ENCODE peak calls at places on chromosomes 1 and 21, in eight cellular contexts. C, K, M, X, P, E, T and Q are unnamed samples. For H3K27me3, the result is how much of the 10 kb centered on the place peaks cover.

GRCh38 chr1:239432255-239432654 is 45.9 kb downstream of the CHRM3 start:
- DNase-seq in M (no peak), X (no peak), P (no peak), C (no peak), E (no peak), T (no peak), K (no peak), Q (no peak)

GRCh38 chr1:100443739-100444571 is 91.6 kb downstream of the CDC14A start:
- DNase-seq in E (no peak), K (no peak), P (no peak), M (no peak), T (no peak), X (no peak), C (no peak), Q (peak)

GRCh38 chr1:85328713-85329376 is 52.4 kb upstream of the BCL10 start:
- DNase-seq in X (peak), E (no peak), M (peak), T (peak), P (no peak), C (no peak), K (peak), Q (peak)

GRCh38 chr1:222466150-222466865 is 81.6 kb downstream of the HHIPL2 start:
- DNase-seq in T (no peak), C (no peak), X (no peak), P (no peak), M (no peak), K (no peak), E (no peak), Q (no peak)

GRCh38 chr1:24506706-24507422 is 4.2 kb downstream of the RCAN3 start:
- DNase-seq in K (no peak), M (no peak), T (peak), E (no peak), P (peak), X (no peak), C (no peak), Q (no peak)

GRCh38 chr1:91557039-91557690 is 56.5 kb downstream of the CDC7 start:
- DNase-seq in P (no peak), E (no peak), X (no peak), M (no peak), T (no peak), C (no peak), K (no peak), Q (no peak)

GRCh38 chr1:175951627-175952026 is 208.2 kb upstream of the TNR start:
- DNase-seq in X (no peak), E (no peak), T (no peak), C (no peak), K (no peak), M (no peak), P (no peak), Q (no peak)

GRCh38 chr1:157369808-157370521 is 182.3 kb downstream of the FCRL5 start:
- DNase-seq in K (peak), T (peak), P (peak), C (peak), M (no peak), X (peak), E (no peak), Q (peak)

GRCh38 chr1:9121891-9122409 is 7.0 kb downstream of the GPR157 start:
- DNase-seq in K (no peak), M (no peak), X (no peak), P (no peak), T (no peak), C (no peak), E (no peak), Q (no peak)

GRCh38 chr1:191695865-191696264 is 462.4 kb upstream of the RGS18 start:
- DNase-seq in E (no peak), T (no peak), X (no peak), P (no peak), C (no peak), M (no peak), K (no peak), Q (no peak)

GRCh38 chr1:59976194-59977074 is 49.9 kb upstream of the CYP2J2 start:
- DNase-seq in T (peak), K (no peak), C (peak), M (peak), X (peak), E (peak), P (peak), Q (no peak)

GRCh38 chr1:187872555-187872954 is 1043.8 kb downstream of the PLA2G4A start:
- DNase-seq in M (no peak), E (no peak), C (no peak), X (no peak), T (no peak), P (no peak), K (no peak), Q (no peak)

GRCh38 chr1:55021965-55022546 is 17.3 kb upstream of the PCSK9 start:
- DNase-seq in K (peak), P (peak), T (peak), X (peak), E (peak), M (peak), C (peak), Q (peak)

GRCh38 chr1:174968750-174969244 is 30.9 kb upstream of the CACYBP start:
- DNase-seq in T (no peak), K (no peak), E (no peak), X (no peak), P (no peak), M (no peak), C (no peak), Q (no peak)

GRCh38 chr1:74199504-74199903 is 1.5 kb downstream of the FPGT start:
- DNase-seq in P (no peak), X (no peak), T (no peak), C (no peak), K (no peak), M (no peak), E (no peak), Q (no peak)

GRCh38 chr21:25513810-25514209 is 93.5 kb downstream of the MRPL39 start:
- DNase-seq in M (no peak), K (no peak), C (no peak), E (no peak), X (no peak), P (no peak), T (no peak), Q (no peak)

GRCh38 chr1:51877434-51878306 is 857 bp downstream of the NRDC start:
- DNase-seq in M (peak), X (no peak), T (no peak), C (no peak), E (no peak), P (no peak), K (no peak), Q (no peak)

GRCh38 chr1:114015075-114015474 is 35.8 kb downstream of the OLFML3 start:
- DNase-seq in P (no peak), E (no peak), X (peak), T (no peak), M (no peak), C (no peak), K (no peak), Q (no peak)

GRCh38 chr1:62389531-62389930 is 47.3 kb upstream of the USP1 start:
- DNase-seq in K (no peak), T (no peak), X (no peak), M (no peak), C (no peak), P (no peak), E (no peak), Q (no peak)

GRCh38 chr1:237838904-237839534 is 51.7 kb downstream of the ZP4 start:
- DNase-seq in X (no peak), E (no peak), P (no peak), C (no peak), M (no peak), K (no peak), T (no peak), Q (no peak)

GRCh38 chr21:15617968-15618367 is 111.8 kb upstream of the USP25 start:
- DNase-seq in P (peak), E (no peak), C (no peak), K (no peak), T (no peak), X (no peak), M (no peak), Q (no peak)

GRCh38 chr1:227958617-227959324 is 11.0 kb upstream of the WNT9A start:
- DNase-seq in C (no peak), P (peak), E (peak), X (no peak), K (no peak), T (peak), M (no peak), Q (no peak)

GRCh38 chr21:39660191-39660590 is 47.5 kb downstream of the B3GALT5 start:
- DNase-seq in X (no peak), K (no peak), T (peak), E (no peak), M (peak), C (peak), P (no peak), Q (peak)

GRCh38 chr1:2236695-2237677 is 8.9 kb downstream of the SKI start:
- DNase-seq in P (no peak), T (no peak), C (no peak), K (no peak), M (no peak), E (no peak), X (no peak), Q (no peak)

GRCh38 chr1:177448652-177449351 is 278.0 kb downstream of the BRINP2 start:
- DNase-seq in C (peak), K (no peak), M (no peak), P (no peak), E (no peak), T (no peak), X (no peak), Q (no peak)

GRCh38 chr1:235648407-235648907 is 1.1 kb downstream of the GNG4 start:
- DNase-seq in E (no peak), X (no peak), C (no peak), K (no peak), M (no peak), P (peak), T (peak), Q (no peak)

GRCh38 chr1:181987334-181987870 is 74.1 kb downstream of the ZNF648 start:
- DNase-seq in K (no peak), T (no peak), M (no peak), X (no peak), C (no peak), E (no peak), P (no peak), Q (no peak)

GRCh38 chr1:30857964-30858363 is 50.6 kb downstream of the SDC3 start:
- DNase-seq in M (no peak), X (no peak), T (no peak), C (no peak), P (no peak), E (no peak), K (no peak), Q (no peak)

GRCh38 chr1:43801203-43801602 is 93.9 kb downstream of the ST3GAL3 start:
- DNase-seq in M (no peak), X (no peak), K (no peak), E (no peak), P (no peak), C (no peak), T (no peak), Q (no peak)

GRCh38 chr1:227546598-227547313 is 16.6 kb upstream of the ZNF678 start:
- DNase-seq in K (no peak), P (no peak), C (no peak), E (no peak), X (no peak), M (no peak), T (no peak), Q (no peak)

GRCh38 chr1:7085521-7085920 is 300.3 kb downstream of the CAMTA1 start:
- DNase-seq in X (no peak), C (no peak), M (no peak), K (no peak), E (no peak), T (no peak), P (no peak), Q (no peak)

GRCh38 chr1:154386643-154387352 is 18.3 kb upstream of the IL6R start:
- DNase-seq in E (no peak), P (no peak), M (no peak), X (no peak), T (no peak), K (no peak), C (no peak), Q (no peak)

DNA sequence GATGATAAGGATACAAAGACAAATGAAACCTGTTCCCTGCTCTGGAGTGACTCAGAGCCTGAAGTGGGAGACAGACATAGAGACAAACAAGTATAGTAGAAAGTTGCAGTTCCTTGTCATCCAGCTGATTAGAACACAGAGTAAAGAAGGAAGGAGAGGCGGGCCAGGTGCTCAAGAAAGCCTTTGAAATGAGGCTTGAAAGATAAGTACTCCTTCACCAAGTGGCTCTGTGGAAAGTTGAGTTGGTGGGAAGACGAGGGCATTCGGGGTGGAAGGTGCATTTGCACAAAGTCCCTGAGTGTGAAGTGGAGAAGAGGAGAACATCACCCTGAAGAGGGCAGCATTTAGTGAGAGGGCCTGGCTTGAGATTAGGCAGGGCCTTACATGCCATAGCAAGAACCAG is 17.0 kb downstream of the MARK1 start:
- DNase-seq in X (no peak), P (peak), M (no peak), C (no peak), E (no peak), K (no peak), T (peak), Q (no peak)
- TF ChIP-seq CTCF in X (peak), P (peak), M (no peak), C (no peak), E (no peak), K (peak), T (peak), Q (peak)

GRCh38 chr1:209742409-209743144 is 13.3 kb upstream of the TRAF3IP3 start:
- DNase-seq in K (no peak), M (no peak), E (no peak), P (no peak), C (no peak), X (no peak), T (no peak), Q (peak)

GRCh38 chr1:209737118-209737505 is 18.7 kb upstream of the TRAF3IP3 start:
- DNase-seq in P (no peak), X (no peak), K (no peak), T (no peak), E (no peak), C (no peak), M (no peak), Q (no peak)

GRCh38 chr1:209743145-209743482 is 12.7 kb upstream of the TRAF3IP3 start:
- DNase-seq in T (no peak), K (no peak), P (no peak), C (no peak), E (no peak), X (no peak), M (peak), Q (peak)

GRCh38 chr1:209741889-209742288 is 14.0 kb upstream of the TRAF3IP3 start:
- DNase-seq in P (no peak), M (peak), T (no peak), X (no peak), E (no peak), K (no peak), C (no peak), Q (no peak)

DNA sequence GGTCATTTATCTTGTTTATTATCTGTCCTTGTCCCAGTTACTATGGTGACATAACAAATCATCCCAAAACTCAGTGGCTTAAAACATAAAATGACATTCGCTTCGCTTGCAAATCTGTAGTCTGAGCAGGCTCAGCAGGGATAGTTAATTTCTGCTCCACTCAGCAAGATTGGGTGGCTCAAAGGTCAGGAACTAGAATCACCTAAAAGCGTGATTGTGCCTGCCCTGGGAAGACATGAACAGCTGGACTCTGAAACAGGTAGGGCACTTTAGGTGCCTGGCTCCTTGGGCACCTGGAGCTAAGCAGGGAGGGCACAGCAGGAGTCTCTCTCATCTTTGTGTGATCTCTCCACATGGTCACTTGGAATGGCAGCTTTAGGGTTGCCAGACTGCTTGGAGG is 14.7 kb upstream of the TRAF3IP3 start:
- DNase-seq in E (no peak), T (no peak), C (no peak), K (no peak), P (no peak), X (no peak), M (no peak), Q (no peak)
- H3K27me3 ChIP-seq in E (under half), T (under half), C (under half), K (under half), P (under half), X (under half), M (under half), Q (under half)

GRCh38 chr1:226144045-226144444 is 42.5 kb downstream of the ACBD3 start:
- DNase-seq in M (no peak), K (no peak), X (no peak), C (no peak), P (no peak), T (no peak), E (no peak), Q (no peak)

GRCh38 chr1:226154593-226154992 is 31.9 kb downstream of the ACBD3 start:
- DNase-seq in P (no peak), T (no peak), X (no peak), M (no peak), E (no peak), C (no peak), K (no peak), Q (no peak)

GRCh38 chr1:226148121-226148648 is 38.4 kb downstream of the ACBD3 start:
- DNase-seq in M (no peak), E (no peak), K (no peak), P (no peak), C (no peak), X (no peak), T (no peak), Q (no peak)

DNA sequence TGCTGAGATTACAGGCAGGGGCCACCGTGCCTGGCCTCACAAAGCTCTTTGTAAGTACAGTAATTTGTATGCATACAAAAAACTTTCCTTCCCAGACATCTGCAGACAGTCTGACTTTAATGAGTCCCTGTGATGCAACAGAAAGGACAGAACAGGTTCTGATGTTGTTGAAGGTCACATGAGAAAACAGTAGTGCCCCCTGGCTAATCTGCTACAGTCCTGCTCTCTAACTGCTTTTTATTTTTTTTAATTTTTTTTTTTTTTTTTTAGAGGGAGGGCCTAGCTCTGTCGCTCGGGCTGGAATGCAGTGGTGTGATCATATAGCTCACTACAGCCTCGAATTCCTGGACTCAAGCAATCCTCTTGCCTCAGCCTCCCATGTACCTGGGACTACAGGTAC is 36.7 kb downstream of the ACBD3 start:
- DNase-seq in E (no peak), K (no peak), P (no peak), M (no peak), T (no peak), X (no peak), C (no peak), Q (no peak)
- TF ChIP-seq CTCF in E (no peak), K (no peak), P (no peak), M (no peak), T (peak), X (no peak), C (no peak), Q (peak)

DNA sequence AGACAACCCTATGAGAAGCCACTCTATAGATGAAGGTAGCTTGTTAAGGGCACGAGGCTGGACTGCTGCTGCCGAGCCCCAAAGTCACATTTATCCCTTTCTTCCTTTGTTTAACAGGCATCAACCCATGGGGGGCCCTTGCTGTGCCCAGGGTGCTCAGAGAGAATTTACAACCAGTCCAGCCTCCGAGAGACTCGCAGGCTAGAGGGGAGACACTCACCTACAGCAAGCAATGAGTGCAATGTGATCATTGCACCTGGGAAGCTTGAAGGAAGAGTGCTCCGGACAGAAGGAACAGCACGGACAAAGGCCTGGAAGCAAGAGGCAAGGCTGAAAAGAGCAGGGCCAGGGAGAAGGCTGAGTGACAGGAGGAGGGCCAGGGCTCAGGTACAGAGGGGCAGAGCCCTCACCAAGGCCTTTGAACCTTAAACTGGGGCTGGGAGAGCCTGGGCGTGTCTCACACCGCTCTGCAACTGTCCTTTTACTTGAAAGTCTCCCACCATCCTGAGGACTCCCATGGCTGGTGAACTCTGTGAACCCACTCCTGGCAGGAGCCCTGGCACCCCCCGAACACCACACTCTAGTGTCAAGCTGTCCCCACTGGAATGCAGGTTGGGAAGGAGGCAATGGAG is 27.3 kb downstream of the DMRTB1 start:
- DNase-seq in E (no peak), M (no peak), K (no peak), T (no peak), X (no peak), P (no peak), C (no peak), Q (no peak)
- H3K27me3 ChIP-seq in E (under half), M (under half), K (under half), T (under half), X (under half), P (under half), C (under half), Q (under half)

DNA sequence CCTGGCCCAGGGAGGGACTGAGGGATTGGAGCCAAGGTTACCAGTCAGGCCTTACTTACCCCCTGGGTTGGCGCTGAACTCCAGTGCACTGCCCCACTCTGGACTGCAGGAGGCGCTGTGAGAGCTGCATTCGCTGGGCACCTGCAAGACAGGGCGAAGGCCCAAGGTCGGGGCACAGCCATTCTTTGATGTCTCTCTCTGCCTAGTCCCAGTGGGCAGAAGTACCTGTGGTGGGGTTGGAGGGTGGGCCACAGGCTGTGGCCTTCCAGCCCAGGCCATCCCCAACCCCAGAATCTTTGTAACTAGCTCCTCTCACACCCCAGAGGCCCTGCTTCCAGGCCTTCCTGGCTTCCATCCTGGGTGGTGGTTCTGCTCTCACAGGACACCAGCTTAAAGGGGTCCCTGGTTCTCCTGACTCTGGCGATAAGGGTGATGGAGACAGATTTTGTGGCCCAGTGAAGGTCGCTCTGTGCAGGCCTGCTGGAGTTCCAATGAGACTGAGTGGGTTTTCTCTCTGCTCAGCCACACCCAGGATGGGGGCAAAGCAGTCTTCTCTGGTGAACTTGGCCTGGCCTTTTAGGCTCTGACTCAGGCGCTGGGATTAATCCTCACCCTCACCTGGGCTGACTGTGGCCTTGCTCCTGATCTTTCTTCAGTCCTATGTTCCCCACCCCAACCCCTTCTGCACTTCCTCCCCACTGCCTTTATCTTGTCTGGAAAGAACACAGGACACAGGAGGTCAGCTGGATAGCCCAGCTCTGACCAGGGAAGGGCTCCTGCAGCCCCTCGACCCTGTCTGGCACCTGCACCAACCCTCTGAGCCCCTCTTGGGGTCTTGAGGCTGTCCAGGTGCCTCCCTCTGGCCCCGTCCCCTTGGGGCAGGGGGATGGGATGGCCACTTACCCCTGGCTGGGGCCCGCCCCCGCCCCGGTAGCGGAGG is 954 bp downstream of the MYOG start:
- DNase-seq in T (peak), E (no peak), C (no peak), P (peak), X (no peak), K (no peak), M (no peak), Q (no peak)
- TF ChIP-seq CTCF in T (peak), E (no peak), C (no peak), P (peak), X (peak), K (peak), M (peak), Q (peak)